ENCODE peak calls at places on chromosomes 6 and 20, in ten cellular contexts. I, M, F, A, O, B, C, U, K and V are unnamed samples.

GRCh38 chr6:137341721-137342195 is 122.6 kb upstream of the IFNGR1 start:
- DNase-seq in I (no peak), M (peak), F (no peak), A (peak), O (no peak), B (peak), C (peak), U (no peak), K (no peak), V (no peak)

GRCh38 chr6:42028234-42029061 is 21.9 kb upstream of the TAF8 start:
- DNase-seq in I (peak), M (no peak), F (no peak), A (no peak), O (no peak), B (no peak), C (peak), U (peak), K (no peak), V (peak)

GRCh38 chr20:20327756-20328155 is 40.1 kb upstream of the INSM1 start:
- DNase-seq in I (no peak), M (no peak), F (no peak), A (no peak), O (no peak), B (no peak), C (peak), U (no peak), K (no peak), V (no peak)

GRCh38 chr6:113920663-113921267 is 50.2 kb downstream of the HDAC2 start:
- DNase-seq in I (no peak), M (no peak), F (no peak), A (no peak), O (no peak), B (no peak), C (no peak), U (peak), K (no peak), V (peak)

GRCh38 chr20:56343861-56344381 is 14.9 kb upstream of the FAM210B start:
- DNase-seq in I (peak), M (peak), F (no peak), A (peak), O (no peak), B (peak), C (peak), U (peak), K (no peak), V (peak)

GRCh38 chr20:31861346-31862156 is 8.8 kb downstream of the DUSP15 start:
- DNase-seq in I (peak), M (peak), F (no peak), A (peak), O (no peak), B (peak), C (peak), U (peak), K (no peak), V (peak)

GRCh38 chr6:3426091-3426780 is 30.6 kb downstream of the SLC22A23 start:
- DNase-seq in I (no peak), M (no peak), F (no peak), A (no peak), O (no peak), B (no peak), C (no peak), U (no peak), K (no peak), V (peak)

GRCh38 chr6:38501931-38502330 is 137.8 kb downstream of the BTBD9 start:
- DNase-seq in I (no peak), M (no peak), F (no peak), A (no peak), O (no peak), B (no peak), C (no peak), U (no peak), K (no peak), V (no peak)

GRCh38 chr6:45676376-45676775 is 298.6 kb upstream of the SUPT3H start:
- DNase-seq in I (no peak), M (no peak), F (no peak), A (no peak), O (peak), B (no peak), C (no peak), U (no peak), K (no peak), V (no peak)

GRCh38 chr6:67345946-67346345 is 1289.1 kb upstream of the ADGRB3 start:
- DNase-seq in I (no peak), M (no peak), F (no peak), A (no peak), O (no peak), B (no peak), C (no peak), U (no peak), K (no peak), V (no peak)

GRCh38 chr6:110590821-110591351 is 114.5 kb upstream of the SLC22A16 start:
- DNase-seq in I (no peak), M (no peak), F (no peak), A (no peak), O (no peak), B (no peak), C (no peak), U (no peak), K (no peak), V (no peak)

GRCh38 chr6:16130932-16131387 is 2.1 kb downstream of the MYLIP start:
- DNase-seq in I (no peak), M (no peak), F (peak), A (peak), O (no peak), B (peak), C (peak), U (peak), K (no peak), V (peak)

GRCh38 chr20:19828233-19828632 is 70.2 kb downstream of the RIN2 start:
- DNase-seq in I (no peak), M (no peak), F (no peak), A (no peak), O (no peak), B (no peak), C (peak), U (peak), K (no peak), V (no peak)

GRCh38 chr6:13648850-13649249 is 33.7 kb downstream of the NOL7 start:
- DNase-seq in I (no peak), M (no peak), F (no peak), A (no peak), O (no peak), B (no peak), C (no peak), U (no peak), K (no peak), V (no peak)

GRCh38 chr6:164014716-164015484 is 600.4 kb downstream of the QKI start:
- DNase-seq in I (no peak), M (no peak), F (no peak), A (no peak), O (no peak), B (no peak), C (no peak), U (no peak), K (no peak), V (no peak)

DNA sequence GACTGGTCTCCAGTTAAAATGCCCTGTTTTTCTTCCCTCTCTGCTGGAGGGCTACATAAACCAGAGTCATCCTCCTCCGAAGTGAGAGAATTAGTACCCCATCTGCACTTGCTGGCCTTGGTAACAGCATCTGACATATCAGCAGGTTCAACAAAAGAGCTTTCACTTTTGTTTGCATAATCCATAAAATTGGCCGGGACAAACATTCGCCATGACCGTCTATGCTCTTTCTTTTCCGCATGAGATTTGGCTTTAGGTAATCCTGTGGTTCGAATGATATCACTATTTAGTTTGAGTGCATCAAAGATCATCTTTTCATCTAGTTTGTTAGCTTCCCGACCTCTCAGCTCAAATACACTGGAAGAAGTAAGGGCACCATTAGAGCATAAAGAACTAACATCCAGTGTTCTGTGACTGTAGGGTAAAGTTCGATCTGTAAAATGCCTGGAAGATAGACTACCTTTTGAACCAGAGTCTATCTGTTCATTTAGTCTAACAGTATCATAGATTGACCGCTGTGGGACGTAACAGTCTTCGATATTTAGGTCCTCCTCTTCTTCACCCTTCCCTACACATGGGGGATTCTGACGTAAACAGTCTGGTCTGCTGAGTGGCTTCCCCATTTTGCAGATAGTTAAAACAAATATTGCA is 101.6 kb downstream of the DST start:
- DNase-seq in I (no peak), M (no peak), F (no peak), A (no peak), O (no peak), B (no peak), C (no peak), U (peak), K (no peak), V (peak)
- TF ChIP-seq POLR2A in I (no peak), M (no peak), F (peak), A (no peak), O (no peak), B (no peak), C (no peak), U (no peak), K (no peak), V (no peak)

GRCh38 chr6:99393698-99394531 is at the start of gene COQ3:
- DNase-seq in I (peak), M (peak), F (peak), A (peak), O (no peak), B (peak), C (peak), U (peak), K (peak), V (peak)
- TF ChIP-seq POLR2A in I (no peak), M (peak), F (no peak), A (no peak), O (no peak), B (peak), C (peak), U (peak), K (no peak), V (peak)

GRCh38 chr20:44187054-44187762 is at the start of gene JPH2:
- DNase-seq in I (no peak), M (peak), F (peak), A (peak), O (peak), B (peak), C (peak), U (no peak), K (peak), V (no peak)
- TF ChIP-seq POLR2A in I (no peak), M (no peak), F (peak), A (no peak), O (peak), B (no peak), C (peak), U (no peak), K (peak), V (no peak)

DNA sequence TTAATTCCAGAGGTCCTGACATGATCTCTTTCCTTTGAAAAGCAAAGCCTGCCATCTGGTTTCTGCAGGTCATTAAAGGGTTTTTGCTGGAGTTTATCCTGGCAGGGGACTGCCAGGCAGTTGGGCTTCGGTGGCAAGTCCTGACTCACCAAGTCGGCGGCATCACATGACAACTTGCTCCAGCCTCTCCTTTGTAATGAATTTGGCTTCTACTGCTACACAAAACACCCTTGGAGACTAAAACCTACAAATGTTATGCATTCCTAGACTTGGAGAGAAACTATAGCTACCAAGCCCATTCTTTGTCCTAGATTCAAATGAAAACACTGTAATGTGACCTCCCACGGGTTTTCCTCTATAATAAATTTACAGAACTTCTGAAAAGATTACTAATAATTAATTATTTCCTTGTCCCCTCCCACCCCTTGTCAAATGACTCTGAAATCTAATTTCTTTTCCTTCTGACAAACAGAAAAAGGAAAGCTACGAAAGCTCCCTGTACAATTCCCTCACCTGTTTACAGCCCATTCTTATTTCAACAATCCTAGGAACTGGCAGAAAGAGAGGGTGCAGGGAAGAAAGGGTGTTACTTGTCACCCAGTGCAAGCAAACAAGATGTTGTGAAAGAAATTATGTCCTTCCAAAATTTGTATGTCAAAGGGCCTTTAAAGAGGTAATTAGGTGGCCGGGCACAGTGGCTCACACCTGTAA is 62.9 kb downstream of the QRSL1 start:
- DNase-seq in I (no peak), M (no peak), F (no peak), A (peak), O (no peak), B (peak), C (peak), U (peak), K (no peak), V (no peak)
- TF ChIP-seq POLR2A in I (no peak), M (no peak), F (no peak), A (no peak), O (no peak), B (no peak), C (no peak), U (no peak), K (no peak), V (no peak)

DNA sequence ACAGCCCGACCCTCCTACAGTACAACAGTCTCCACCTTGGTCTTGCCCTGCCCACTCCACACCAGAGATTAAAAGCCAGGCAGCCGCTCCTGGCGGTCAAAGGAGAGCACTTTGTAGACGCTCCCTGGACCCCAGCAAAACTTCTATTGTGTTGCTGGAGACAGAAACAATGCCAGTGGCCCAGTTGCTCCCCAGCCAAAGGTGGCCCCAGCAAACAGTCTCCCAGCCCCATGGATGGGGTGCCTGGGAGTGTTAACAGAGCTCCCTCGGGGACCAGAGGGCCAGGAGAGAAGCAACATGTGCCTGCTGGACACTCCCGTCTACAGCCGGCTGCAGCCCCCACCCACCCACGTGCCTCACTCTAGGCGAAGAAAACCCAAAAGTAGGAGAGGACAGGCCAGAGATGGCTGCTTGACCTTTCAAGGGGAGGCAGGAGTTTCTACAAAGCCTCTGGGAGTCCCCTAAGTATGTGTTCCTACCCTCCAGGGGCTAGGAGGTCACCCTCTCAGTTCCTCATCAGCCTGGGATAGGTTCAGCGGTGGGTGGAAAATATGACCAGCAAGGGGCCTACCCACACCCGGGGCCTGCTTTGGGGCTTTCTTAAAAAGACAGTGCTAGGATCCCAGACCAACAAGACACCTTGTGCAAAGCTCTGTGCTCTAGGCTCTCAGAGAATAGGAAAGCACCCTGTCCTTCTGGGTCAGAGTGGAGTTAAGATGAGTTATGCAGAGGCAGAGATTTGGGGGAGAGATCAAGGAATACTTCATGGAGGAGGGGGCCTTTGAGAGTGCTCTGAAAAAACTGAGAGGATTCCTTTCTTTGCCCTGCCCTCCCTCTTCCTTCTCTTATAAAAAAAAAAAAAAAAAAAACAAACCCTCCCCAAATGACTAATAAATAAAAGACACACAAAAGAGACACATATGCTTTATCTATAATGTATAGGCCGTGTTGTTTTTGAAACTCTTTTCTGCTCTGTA is 19.0 kb upstream of the PREX1 start:
- DNase-seq in I (no peak), M (no peak), F (no peak), A (no peak), O (no peak), B (peak), C (peak), U (peak), K (no peak), V (peak)
- TF ChIP-seq POLR2A in I (no peak), M (no peak), F (no peak), A (no peak), O (no peak), B (no peak), C (no peak), U (no peak), K (no peak), V (no peak)

GRCh38 chr6:151391021-151391470 is 313 bp downstream of the ZBTB2 start:
- DNase-seq in I (peak), M (peak), F (peak), A (peak), O (peak), B (peak), C (peak), U (peak), K (peak), V (peak)
- TF ChIP-seq POLR2A in I (no peak), M (peak), F (no peak), A (no peak), O (no peak), B (no peak), C (peak), U (no peak), K (no peak), V (no peak)

GRCh38 chr6:33787336-33787953 is 1.5 kb downstream of the LEMD2 start:
- DNase-seq in I (no peak), M (no peak), F (no peak), A (no peak), O (no peak), B (no peak), C (no peak), U (peak), K (no peak), V (peak)

GRCh38 chr6:33790306-33790855 is 1.5 kb upstream of the LEMD2 start:
- DNase-seq in I (no peak), M (no peak), F (no peak), A (no peak), O (no peak), B (no peak), C (no peak), U (no peak), K (no peak), V (no peak)

GRCh38 chr6:33787954-33788693 is 806 bp downstream of the LEMD2 start:
- DNase-seq in I (peak), M (peak), F (peak), A (peak), O (peak), B (peak), C (peak), U (peak), K (peak), V (peak)

GRCh38 chr6:33789550-33789895 is 593 bp upstream of the LEMD2 start:
- DNase-seq in I (peak), M (no peak), F (no peak), A (no peak), O (no peak), B (no peak), C (no peak), U (no peak), K (no peak), V (no peak)

GRCh38 chr6:33788694-33789549 is at the start of gene LEMD2:
- DNase-seq in I (peak), M (peak), F (peak), A (peak), O (peak), B (peak), C (peak), U (peak), K (peak), V (peak)
- TF ChIP-seq POLR2A in I (peak), M (peak), F (peak), A (peak), O (peak), B (peak), C (peak), U (peak), K (peak), V (peak)

GRCh38 chr6:149862901-149863595 is 1.1 kb downstream of the LRP11 start:
- DNase-seq in I (peak), M (peak), F (peak), A (peak), O (no peak), B (peak), C (peak), U (peak), K (peak), V (peak)
- TF ChIP-seq POLR2A in I (no peak), M (no peak), F (peak), A (no peak), O (no peak), B (no peak), C (peak), U (no peak), K (no peak), V (no peak)

GRCh38 chr20:62368629-62369507 is 1.8 kb upstream of the LAMA5 start:
- DNase-seq in I (no peak), M (no peak), F (no peak), A (peak), O (no peak), B (peak), C (peak), U (peak), K (peak), V (no peak)
- TF ChIP-seq POLR2A in I (no peak), M (no peak), F (no peak), A (no peak), O (no peak), B (no peak), C (peak), U (no peak), K (peak), V (no peak)

GRCh38 chr6:83430606-83431544 is at the start of gene ME1:
- DNase-seq in I (peak), M (peak), F (peak), A (peak), O (no peak), B (peak), C (peak), U (peak), K (peak), V (peak)
- TF ChIP-seq POLR2A in I (no peak), M (no peak), F (peak), A (no peak), O (no peak), B (peak), C (peak), U (no peak), K (no peak), V (no peak)